ENCODE peak calls at places on chromosomes 2 and 18, in eight cellular contexts. One of them, this sample, is unnamed.

GRCh38 chr2:110860620-110861019 is 128.2 kb downstream of the ACOXL start:
- DNase-seq in hepatocyte: no peak
- DNase-seq in HFF-Myc: no peak
- DNase-seq in tibial nerve: no peak
- DNase-seq in fibroblast of pulmonary artery: no peak
- DNase-seq in ovary: no peak
- DNase-seq in lung: no peak
- DNase-seq in epithelial cell of esophagus: no peak
- DNase-seq in this sample: no peak

GRCh38 chr2:81389203-81389602 is 1084.7 kb upstream of the LRRTM1 start:
- DNase-seq in hepatocyte: no peak
- DNase-seq in HFF-Myc: no peak
- DNase-seq in tibial nerve: no peak
- DNase-seq in fibroblast of pulmonary artery: no peak
- DNase-seq in ovary: no peak
- DNase-seq in lung: no peak
- DNase-seq in epithelial cell of esophagus: peak
- DNase-seq in this sample: no peak

GRCh38 chr18:10202947-10203346 is 251.5 kb upstream of the APCDD1 start:
- DNase-seq in hepatocyte: no peak
- DNase-seq in HFF-Myc: no peak
- DNase-seq in tibial nerve: no peak
- DNase-seq in fibroblast of pulmonary artery: no peak
- DNase-seq in ovary: no peak
- DNase-seq in lung: no peak
- DNase-seq in epithelial cell of esophagus: no peak
- DNase-seq in this sample: no peak

GRCh38 chr2:160736629-160737028 is 243.0 kb upstream of the RBMS1 start:
- DNase-seq in hepatocyte: no peak
- DNase-seq in HFF-Myc: no peak
- DNase-seq in tibial nerve: no peak
- DNase-seq in fibroblast of pulmonary artery: peak
- DNase-seq in ovary: no peak
- DNase-seq in lung: no peak
- DNase-seq in epithelial cell of esophagus: peak
- DNase-seq in this sample: no peak

GRCh38 chr2:29405266-29405665 is 290.1 kb downstream of the CLIP4 start:
- DNase-seq in hepatocyte: no peak
- DNase-seq in HFF-Myc: no peak
- DNase-seq in tibial nerve: no peak
- DNase-seq in fibroblast of pulmonary artery: no peak
- DNase-seq in ovary: no peak
- DNase-seq in lung: no peak
- DNase-seq in epithelial cell of esophagus: no peak
- DNase-seq in this sample: no peak

GRCh38 chr2:230935132-230935435 is 10.0 kb upstream of the GPR55 start:
- DNase-seq in hepatocyte: no peak
- DNase-seq in HFF-Myc: no peak
- DNase-seq in tibial nerve: no peak
- DNase-seq in fibroblast of pulmonary artery: no peak
- DNase-seq in ovary: no peak
- DNase-seq in lung: no peak
- DNase-seq in epithelial cell of esophagus: no peak
- DNase-seq in this sample: peak

GRCh38 chr2:195559431-195559914 is 97.6 kb upstream of the SLC39A10 start:
- DNase-seq in hepatocyte: no peak
- DNase-seq in HFF-Myc: peak
- DNase-seq in tibial nerve: no peak
- DNase-seq in fibroblast of pulmonary artery: peak
- DNase-seq in ovary: no peak
- DNase-seq in lung: peak
- DNase-seq in epithelial cell of esophagus: peak
- DNase-seq in this sample: no peak

GRCh38 chr2:15793078-15793913 is 147.1 kb upstream of the MYCN start:
- DNase-seq in hepatocyte: no peak
- DNase-seq in HFF-Myc: no peak
- DNase-seq in tibial nerve: no peak
- DNase-seq in fibroblast of pulmonary artery: no peak
- DNase-seq in ovary: no peak
- DNase-seq in lung: no peak
- DNase-seq in epithelial cell of esophagus: no peak
- DNase-seq in this sample: no peak

GRCh38 chr2:230124792-230125452 is 56.2 kb upstream of the SLC16A14 start:
- DNase-seq in hepatocyte: no peak
- DNase-seq in HFF-Myc: no peak
- DNase-seq in tibial nerve: no peak
- DNase-seq in fibroblast of pulmonary artery: no peak
- DNase-seq in ovary: no peak
- DNase-seq in lung: peak
- DNase-seq in epithelial cell of esophagus: no peak
- DNase-seq in this sample: no peak

GRCh38 chr2:63048367-63049171 is 2.1 kb upstream of the OTX1 start:
- DNase-seq in hepatocyte: peak
- DNase-seq in HFF-Myc: no peak
- DNase-seq in tibial nerve: no peak
- DNase-seq in fibroblast of pulmonary artery: no peak
- DNase-seq in ovary: no peak
- DNase-seq in lung: no peak
- DNase-seq in epithelial cell of esophagus: peak
- DNase-seq in this sample: peak

GRCh38 chr2:96146881-96147592 is 1.8 kb upstream of the DUSP2 start:
- DNase-seq in hepatocyte: no peak
- DNase-seq in HFF-Myc: no peak
- DNase-seq in tibial nerve: no peak
- DNase-seq in fibroblast of pulmonary artery: no peak
- DNase-seq in ovary: peak
- DNase-seq in lung: no peak
- DNase-seq in epithelial cell of esophagus: no peak
- DNase-seq in this sample: no peak

GRCh38 chr2:230682546-230682945 is 30.1 kb upstream of the CAB39 start:
- DNase-seq in hepatocyte: no peak
- DNase-seq in HFF-Myc: no peak
- DNase-seq in tibial nerve: no peak
- DNase-seq in fibroblast of pulmonary artery: no peak
- DNase-seq in ovary: no peak
- DNase-seq in lung: no peak
- DNase-seq in epithelial cell of esophagus: no peak
- DNase-seq in this sample: no peak

GRCh38 chr2:118431997-118432396 is 343.7 kb downstream of the INSIG2 start:
- DNase-seq in hepatocyte: no peak
- DNase-seq in HFF-Myc: no peak
- DNase-seq in tibial nerve: no peak
- DNase-seq in fibroblast of pulmonary artery: no peak
- DNase-seq in ovary: no peak
- DNase-seq in lung: no peak
- DNase-seq in epithelial cell of esophagus: no peak
- DNase-seq in this sample: no peak

GRCh38 chr2:143473206-143473605 is 344.0 kb downstream of the ARHGAP15 start:
- DNase-seq in hepatocyte: no peak
- DNase-seq in HFF-Myc: peak
- DNase-seq in tibial nerve: no peak
- DNase-seq in fibroblast of pulmonary artery: peak
- DNase-seq in ovary: no peak
- DNase-seq in lung: no peak
- DNase-seq in epithelial cell of esophagus: peak
- DNase-seq in this sample: no peak

GRCh38 chr2:17620280-17620679 is 79.8 kb downstream of the VSNL1 start:
- DNase-seq in hepatocyte: no peak
- DNase-seq in HFF-Myc: peak
- DNase-seq in tibial nerve: no peak
- DNase-seq in fibroblast of pulmonary artery: peak
- DNase-seq in ovary: no peak
- DNase-seq in lung: no peak
- DNase-seq in epithelial cell of esophagus: peak
- DNase-seq in this sample: no peak

DNA sequence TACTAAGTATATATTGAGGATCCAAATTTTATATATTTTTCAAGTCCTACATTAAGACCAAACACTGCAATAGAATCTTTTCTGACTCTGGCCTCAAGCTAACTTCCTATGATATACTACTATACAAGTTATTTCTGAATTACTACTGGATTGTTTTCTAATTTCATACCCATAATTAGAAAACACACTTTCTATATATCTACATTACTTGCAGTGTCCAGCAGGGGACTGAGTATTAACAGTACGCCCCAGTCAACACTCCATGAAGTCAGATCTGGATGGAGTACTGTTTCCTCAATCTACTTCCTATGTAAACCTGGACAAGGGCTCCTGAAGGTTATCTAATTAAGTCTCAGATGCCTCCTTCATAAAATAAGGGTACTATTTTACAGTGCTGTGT is 26.5 kb downstream of the RMP24 start:
- DNase-seq in hepatocyte: no peak
- DNase-seq in HFF-Myc: no peak
- DNase-seq in tibial nerve: no peak
- DNase-seq in fibroblast of pulmonary artery: peak
- DNase-seq in ovary: no peak
- DNase-seq in lung: no peak
- DNase-seq in epithelial cell of esophagus: peak
- DNase-seq in this sample: no peak
- TF ChIP-seq CTCF in hepatocyte: no peak
- TF ChIP-seq CTCF in HFF-Myc: peak
- TF ChIP-seq CTCF in tibial nerve: no peak
- TF ChIP-seq CTCF in fibroblast of pulmonary artery: peak
- TF ChIP-seq CTCF in ovary: no peak
- TF ChIP-seq CTCF in lung: no peak
- TF ChIP-seq CTCF in epithelial cell of esophagus: peak
- TF ChIP-seq CTCF in this sample: peak

GRCh38 chr18:662197-662596 is 4.7 kb downstream of the TYMS start:
- DNase-seq in hepatocyte: no peak
- DNase-seq in HFF-Myc: no peak
- DNase-seq in tibial nerve: no peak
- DNase-seq in fibroblast of pulmonary artery: no peak
- DNase-seq in ovary: no peak
- DNase-seq in lung: no peak
- DNase-seq in epithelial cell of esophagus: no peak
- DNase-seq in this sample: no peak

GRCh38 chr18:666628-667027 is 9.2 kb downstream of the TYMS start:
- DNase-seq in hepatocyte: no peak
- DNase-seq in HFF-Myc: no peak
- DNase-seq in tibial nerve: no peak
- DNase-seq in fibroblast of pulmonary artery: no peak
- DNase-seq in ovary: no peak
- DNase-seq in lung: no peak
- DNase-seq in epithelial cell of esophagus: no peak
- DNase-seq in this sample: no peak

GRCh38 chr18:669077-669476 is 11.6 kb downstream of the TYMS start:
- DNase-seq in hepatocyte: no peak
- DNase-seq in HFF-Myc: no peak
- DNase-seq in tibial nerve: no peak
- DNase-seq in fibroblast of pulmonary artery: no peak
- DNase-seq in ovary: no peak
- DNase-seq in lung: no peak
- DNase-seq in epithelial cell of esophagus: no peak
- DNase-seq in this sample: no peak

GRCh38 chr18:668263-668662 is 10.8 kb downstream of the TYMS start:
- DNase-seq in hepatocyte: no peak
- DNase-seq in HFF-Myc: no peak
- DNase-seq in tibial nerve: no peak
- DNase-seq in fibroblast of pulmonary artery: no peak
- DNase-seq in ovary: no peak
- DNase-seq in lung: no peak
- DNase-seq in epithelial cell of esophagus: no peak
- DNase-seq in this sample: no peak

GRCh38 chr18:666177-666576 is 8.7 kb downstream of the TYMS start:
- DNase-seq in hepatocyte: no peak
- DNase-seq in HFF-Myc: no peak
- DNase-seq in tibial nerve: no peak
- DNase-seq in fibroblast of pulmonary artery: no peak
- DNase-seq in ovary: no peak
- DNase-seq in lung: no peak
- DNase-seq in epithelial cell of esophagus: no peak
- DNase-seq in this sample: no peak
- TF ChIP-seq CTCF in hepatocyte: peak
- TF ChIP-seq CTCF in HFF-Myc: peak
- TF ChIP-seq CTCF in tibial nerve: no peak
- TF ChIP-seq CTCF in fibroblast of pulmonary artery: peak
- TF ChIP-seq CTCF in ovary: no peak
- TF ChIP-seq CTCF in lung: no peak
- TF ChIP-seq CTCF in epithelial cell of esophagus: no peak
- TF ChIP-seq CTCF in this sample: no peak

GRCh38 chr18:22169011-22169888 is at the start of gene GATA6:
- DNase-seq in hepatocyte: peak
- DNase-seq in HFF-Myc: peak
- DNase-seq in tibial nerve: peak
- DNase-seq in fibroblast of pulmonary artery: peak
- DNase-seq in ovary: peak
- DNase-seq in lung: peak
- DNase-seq in epithelial cell of esophagus: peak
- DNase-seq in this sample: peak
- TF ChIP-seq CTCF in hepatocyte: peak
- TF ChIP-seq CTCF in HFF-Myc: peak
- TF ChIP-seq CTCF in tibial nerve: peak
- TF ChIP-seq CTCF in fibroblast of pulmonary artery: peak
- TF ChIP-seq CTCF in ovary: peak
- TF ChIP-seq CTCF in lung: peak
- TF ChIP-seq CTCF in epithelial cell of esophagus: peak
- TF ChIP-seq CTCF in this sample: no peak

GRCh38 chr2:1788478-1788959 is 44.2 kb upstream of the PXDN start:
- DNase-seq in hepatocyte: no peak
- DNase-seq in HFF-Myc: no peak
- DNase-seq in tibial nerve: no peak
- DNase-seq in fibroblast of pulmonary artery: no peak
- DNase-seq in ovary: no peak
- DNase-seq in lung: no peak
- DNase-seq in epithelial cell of esophagus: no peak
- DNase-seq in this sample: no peak

GRCh38 chr2:1790473-1790872 is 46.2 kb upstream of the PXDN start:
- DNase-seq in hepatocyte: no peak
- DNase-seq in HFF-Myc: no peak
- DNase-seq in tibial nerve: no peak
- DNase-seq in fibroblast of pulmonary artery: no peak
- DNase-seq in ovary: no peak
- DNase-seq in lung: no peak
- DNase-seq in epithelial cell of esophagus: no peak
- DNase-seq in this sample: no peak

GRCh38 chr2:1787799-1788477 is 43.6 kb upstream of the PXDN start:
- DNase-seq in hepatocyte: no peak
- DNase-seq in HFF-Myc: no peak
- DNase-seq in tibial nerve: no peak
- DNase-seq in fibroblast of pulmonary artery: no peak
- DNase-seq in ovary: no peak
- DNase-seq in lung: no peak
- DNase-seq in epithelial cell of esophagus: no peak
- DNase-seq in this sample: no peak

GRCh38 chr2:1790996-1791395 is 46.7 kb upstream of the PXDN start:
- DNase-seq in hepatocyte: no peak
- DNase-seq in HFF-Myc: no peak
- DNase-seq in tibial nerve: no peak
- DNase-seq in fibroblast of pulmonary artery: no peak
- DNase-seq in ovary: no peak
- DNase-seq in lung: no peak
- DNase-seq in epithelial cell of esophagus: no peak
- DNase-seq in this sample: no peak

DNA sequence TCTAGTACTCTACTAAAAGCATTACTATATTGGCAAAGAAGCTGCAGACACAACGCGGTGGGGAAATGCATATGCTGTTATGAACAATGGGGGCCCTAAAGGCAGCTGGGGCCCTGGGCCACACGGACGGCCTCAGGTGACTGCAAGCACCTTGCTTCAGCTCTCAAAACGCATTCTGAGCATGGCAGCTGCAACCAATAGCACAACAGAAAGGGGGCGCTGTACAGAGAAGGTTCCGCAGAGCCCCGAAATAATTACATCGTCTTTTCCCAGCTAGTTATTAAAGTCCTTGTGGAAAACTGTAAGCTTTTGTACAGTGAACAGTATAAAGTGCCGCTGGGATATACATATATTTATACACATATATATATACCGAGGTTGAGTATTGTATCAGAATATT is 45.3 kb upstream of the PXDN start:
- DNase-seq in hepatocyte: no peak
- DNase-seq in HFF-Myc: no peak
- DNase-seq in tibial nerve: no peak
- DNase-seq in fibroblast of pulmonary artery: no peak
- DNase-seq in ovary: no peak
- DNase-seq in lung: no peak
- DNase-seq in epithelial cell of esophagus: no peak
- DNase-seq in this sample: no peak
- TF ChIP-seq CTCF in hepatocyte: no peak
- TF ChIP-seq CTCF in HFF-Myc: peak
- TF ChIP-seq CTCF in tibial nerve: no peak
- TF ChIP-seq CTCF in fibroblast of pulmonary artery: no peak
- TF ChIP-seq CTCF in ovary: no peak
- TF ChIP-seq CTCF in lung: no peak
- TF ChIP-seq CTCF in epithelial cell of esophagus: no peak
- TF ChIP-seq CTCF in this sample: peak